ENCODE peak calls at places on chromosomes 5 and 9, in eight cellular contexts. F is upper lobe of left lung, N is spleen, H is HL-60, D is HepG2, M is GM23338, V is sigmoid colon, K is breast epithelium. S is an unnamed sample.

GRCh38 chr9:21796768-21797167 is 5.7 kb upstream of the MTAP start:
- DNase-seq in F (no peak), N (no peak), H (no peak), D (no peak), M (no peak), V (no peak), K (no peak), S (no peak)

GRCh38 chr9:70537084-70537483 is 122.6 kb upstream of the KLF9 start:
- DNase-seq in F (peak), N (no peak), H (no peak), D (no peak), M (no peak), V (no peak), K (no peak), S (no peak)

GRCh38 chr5:41510176-41510831 is at the start of gene PLCXD3:
- DNase-seq in F (peak), N (peak), H (no peak), D (no peak), M (peak), V (peak), K (no peak), S (peak)

GRCh38 chr5:135930949-135931295 is 23.9 kb downstream of the LECT2 start:
- DNase-seq in F (peak), N (no peak), H (no peak), D (no peak), M (peak), V (no peak), K (no peak), S (no peak)

GRCh38 chr5:54109931-54110330 is 200.4 kb downstream of the ARL15 start:
- DNase-seq in F (no peak), N (no peak), H (no peak), D (no peak), M (no peak), V (no peak), K (no peak), S (no peak)

GRCh38 chr5:141560141-141560540 is 58.7 kb downstream of the DIAPH1 start:
- DNase-seq in F (no peak), N (no peak), H (no peak), D (no peak), M (peak), V (no peak), K (no peak), S (no peak)

GRCh38 chr5:142222235-142222880 is 102.5 kb downstream of the SPRY4 start:
- DNase-seq in F (no peak), N (no peak), H (peak), D (no peak), M (no peak), V (no peak), K (no peak), S (no peak)

GRCh38 chr5:125023673-125024072 is 277.2 kb upstream of the ZNF608 start:
- DNase-seq in F (no peak), N (no peak), H (no peak), D (no peak), M (no peak), V (no peak), K (no peak), S (no peak)

GRCh38 chr9:22395585-22396205 is 50.9 kb upstream of the DMRTA1 start:
- DNase-seq in F (no peak), N (no peak), H (no peak), D (peak), M (no peak), V (no peak), K (no peak), S (no peak)

GRCh38 chr9:73269430-73270101 is 117.9 kb downstream of the ANXA1 start:
- DNase-seq in F (no peak), N (no peak), H (no peak), D (peak), M (peak), V (no peak), K (no peak), S (no peak)

GRCh38 chr5:10913846-10914245 is 152.8 kb upstream of the DAP start:
- DNase-seq in F (no peak), N (no peak), H (peak), D (peak), M (no peak), V (no peak), K (no peak), S (no peak)

GRCh38 chr9:133428579-133429215 is 6.5 kb downstream of the ADAMTS13 start:
- DNase-seq in F (peak), N (no peak), H (no peak), D (peak), M (peak), V (no peak), K (no peak), S (peak)

GRCh38 chr9:83219154-83219923 is 156.4 kb upstream of the RASEF start:
- DNase-seq in F (peak), N (peak), H (peak), D (peak), M (peak), V (peak), K (peak), S (peak)

GRCh38 chr9:133238272-133238850 is 29.3 kb upstream of the OBP2B start:
- DNase-seq in F (peak), N (peak), H (no peak), D (peak), M (peak), V (peak), K (peak), S (peak)

GRCh38 chr9:95091971-95092320 is 225.6 kb downstream of the FANCC start:
- DNase-seq in F (no peak), N (no peak), H (no peak), D (no peak), M (no peak), V (no peak), K (no peak), S (no peak)

GRCh38 chr9:137453643-137454081 is 5.5 kb downstream of the NSMF start:
- DNase-seq in F (peak), N (peak), H (peak), D (peak), M (peak), V (peak), K (peak), S (peak)

GRCh38 chr5:141560725-141561483 is 57.9 kb downstream of the DIAPH1 start:
- DNase-seq in F (no peak), N (no peak), H (no peak), D (peak), M (peak), V (peak), K (peak), S (peak)

GRCh38 chr5:54173251-54173650 is 137.1 kb downstream of the ARL15 start:
- DNase-seq in F (no peak), N (no peak), H (no peak), D (no peak), M (no peak), V (no peak), K (no peak), S (no peak)

GRCh38 chr5:31220968-31221367 is 27.5 kb downstream of the CDH6 start:
- DNase-seq in F (no peak), N (no peak), H (no peak), D (peak), M (no peak), V (no peak), K (no peak), S (peak)

GRCh38 chr9:109251776-109252106 is 69.1 kb downstream of the EPB41L4B start:
- DNase-seq in F (peak), N (no peak), H (no peak), D (no peak), M (no peak), V (no peak), K (no peak), S (no peak)

GRCh38 chr5:124735169-124735858 is 11.1 kb downstream of the ZNF608 start:
- DNase-seq in F (peak), N (no peak), H (no peak), D (no peak), M (peak), V (no peak), K (no peak), S (no peak)

GRCh38 chr9:97548819-97549540 is 47.5 kb downstream of the TMOD1 start:
- DNase-seq in F (no peak), N (no peak), H (no peak), D (no peak), M (no peak), V (no peak), K (no peak), S (no peak)

GRCh38 chr9:128114326-128115186 is 13.0 kb downstream of the PTGES2 start:
- DNase-seq in F (peak), N (peak), H (no peak), D (no peak), M (no peak), V (peak), K (no peak), S (peak)

GRCh38 chr5:73792687-73793320 is 166.8 kb downstream of the ARHGEF28 start:
- DNase-seq in F (no peak), N (peak), H (peak), D (peak), M (peak), V (peak), K (peak), S (peak)

GRCh38 chr5:180811623-180812119 is 9.1 kb upstream of the MGAT1 start:
- DNase-seq in F (no peak), N (no peak), H (no peak), D (no peak), M (no peak), V (peak), K (no peak), S (no peak)
- TF ChIP-seq POLR2AphosphoS5 in F (no peak), N (no peak), H (no peak), D (no peak), M (no peak), V (no peak), K (no peak), S (no peak)

GRCh38 chr9:130911254-130912049 is 14.8 kb upstream of the QRFP start:
- DNase-seq in F (peak), N (no peak), H (no peak), D (no peak), M (no peak), V (no peak), K (no peak), S (no peak)
- H3K4me3 ChIP-seq in F (no peak), N (no peak), H (no peak), D (no peak), M (no peak), V (no peak), K (no peak), S (no peak)

GRCh38 chr5:76790632-76791290 is 28.1 kb upstream of the F2RL1 start:
- DNase-seq in F (no peak), N (no peak), H (no peak), D (peak), M (no peak), V (no peak), K (no peak), S (no peak)
- TF ChIP-seq POLR2AphosphoS5 in F (peak), N (no peak), H (no peak), D (no peak), M (no peak), V (no peak), K (no peak), S (no peak)

DNA sequence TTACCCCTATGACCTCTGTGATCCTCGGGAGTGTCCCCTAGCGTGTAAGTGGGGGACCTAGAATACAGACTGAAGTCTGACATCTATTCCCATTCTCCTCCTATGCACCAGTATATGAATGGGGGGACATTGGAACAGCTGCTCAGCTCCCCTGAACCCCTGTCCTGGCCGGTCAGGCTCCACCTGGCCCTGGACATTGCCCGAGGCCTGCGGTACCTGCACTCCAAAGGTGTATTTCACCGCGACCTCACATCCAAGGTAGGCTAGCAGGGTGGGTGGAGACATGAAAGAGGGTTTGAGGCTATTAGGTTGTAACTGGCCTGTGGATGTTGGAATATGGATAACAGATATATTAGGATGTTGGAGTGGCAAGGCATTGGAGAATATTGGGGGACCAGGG is 1.7 kb downstream of the TESK1 start:
- DNase-seq in F (no peak), N (no peak), H (no peak), D (no peak), M (no peak), V (no peak), K (no peak), S (no peak)
- H3K4me3 ChIP-seq in F (no peak), N (no peak), H (no peak), D (no peak), M (peak), V (no peak), K (peak), S (no peak)

DNA sequence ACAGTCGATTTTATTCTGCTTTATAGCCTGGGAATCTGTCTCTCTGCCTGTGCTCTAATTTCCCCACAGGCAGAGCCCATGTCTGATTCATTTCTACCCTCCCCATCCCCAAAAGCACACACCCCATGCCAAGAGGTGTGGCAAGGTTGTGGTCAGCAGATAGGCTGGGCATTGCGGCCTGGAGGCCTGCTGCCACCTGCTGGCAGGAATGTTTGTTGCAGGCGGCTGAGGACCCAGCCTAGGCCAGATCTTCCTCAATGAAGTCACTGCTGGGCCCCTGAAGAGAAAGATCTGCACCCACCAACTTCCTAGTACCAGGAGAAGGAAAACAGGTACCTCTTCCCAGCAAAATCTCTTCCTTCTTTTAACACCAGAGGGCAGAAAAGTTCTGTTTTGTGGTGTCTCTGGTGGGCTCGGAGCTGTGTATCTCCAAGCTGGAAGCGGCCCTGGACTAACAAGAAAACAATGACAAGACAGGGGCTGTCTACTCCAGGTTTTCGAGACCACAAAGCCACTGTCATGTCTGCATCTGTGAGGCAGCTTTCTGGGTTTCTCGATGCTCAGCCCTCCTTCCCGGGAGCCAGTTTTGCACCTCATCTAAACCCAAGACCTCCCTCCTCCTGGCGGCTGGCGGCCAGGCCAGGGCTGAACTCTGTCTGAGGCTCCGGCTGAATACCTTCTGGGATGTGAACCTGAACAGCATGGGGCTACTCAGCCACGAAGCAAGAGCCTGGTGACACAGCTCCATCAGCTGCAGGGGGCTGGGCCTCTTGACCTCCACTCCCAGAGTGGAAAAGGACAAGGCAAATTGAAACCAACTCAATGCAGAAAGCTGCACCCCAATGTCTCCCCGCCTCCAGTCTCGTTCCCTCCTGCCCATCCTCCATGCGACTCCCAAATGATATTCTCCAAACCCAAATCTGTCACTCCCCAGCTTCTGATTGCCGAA is 4.9 kb downstream of the ANKS6 start:
- DNase-seq in F (peak), N (peak), H (peak), D (peak), M (peak), V (peak), K (peak), S (peak)
- TF ChIP-seq POLR2AphosphoS5 in F (peak), N (peak), H (no peak), D (no peak), M (no peak), V (no peak), K (peak), S (peak)

DNA sequence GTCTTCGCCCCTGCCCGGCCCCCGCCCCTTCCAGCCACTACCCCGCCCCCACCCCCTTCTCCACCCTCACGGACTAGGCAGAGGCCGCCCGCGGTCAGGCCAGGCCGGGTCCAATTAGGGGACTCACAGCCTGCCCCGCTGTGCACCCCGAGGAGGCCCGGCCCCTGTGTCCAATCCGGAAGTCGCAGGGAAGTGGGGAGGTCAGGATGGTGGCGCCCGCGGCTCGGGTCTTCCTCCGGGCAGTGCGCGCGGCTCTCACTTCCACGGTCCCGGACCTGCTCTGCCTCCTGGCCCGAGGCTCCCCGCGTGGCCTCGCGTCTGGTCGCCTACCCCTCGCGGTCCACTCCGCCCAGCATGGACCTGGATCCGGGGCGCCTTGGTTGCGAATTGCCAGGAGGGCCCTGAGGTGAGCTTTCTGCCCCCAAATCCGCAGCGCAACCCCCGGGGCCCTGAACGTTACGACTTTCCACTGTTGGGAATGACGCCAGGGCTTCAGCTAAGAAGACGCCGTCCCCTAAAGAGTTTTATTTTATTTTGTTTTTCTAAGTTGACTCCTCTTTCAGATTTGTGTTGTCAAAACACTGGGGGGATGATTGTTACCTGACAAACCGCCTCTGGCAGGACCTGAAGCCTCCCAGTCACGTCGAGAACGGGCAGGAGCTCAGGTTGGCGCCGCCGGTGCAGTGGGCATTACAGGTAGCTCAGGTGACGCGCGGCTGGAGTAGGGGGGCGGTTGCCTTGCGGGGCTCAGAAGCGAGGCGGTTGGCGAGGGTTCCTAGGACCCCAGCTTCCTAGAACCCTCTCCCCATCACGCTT is 790 bp upstream of the IRX2 start:
- DNase-seq in F (peak), N (no peak), H (no peak), D (no peak), M (peak), V (no peak), K (peak), S (peak)
- H3K4me3 ChIP-seq in F (peak), N (no peak), H (no peak), D (no peak), M (peak), V (peak), K (peak), S (peak)

DNA sequence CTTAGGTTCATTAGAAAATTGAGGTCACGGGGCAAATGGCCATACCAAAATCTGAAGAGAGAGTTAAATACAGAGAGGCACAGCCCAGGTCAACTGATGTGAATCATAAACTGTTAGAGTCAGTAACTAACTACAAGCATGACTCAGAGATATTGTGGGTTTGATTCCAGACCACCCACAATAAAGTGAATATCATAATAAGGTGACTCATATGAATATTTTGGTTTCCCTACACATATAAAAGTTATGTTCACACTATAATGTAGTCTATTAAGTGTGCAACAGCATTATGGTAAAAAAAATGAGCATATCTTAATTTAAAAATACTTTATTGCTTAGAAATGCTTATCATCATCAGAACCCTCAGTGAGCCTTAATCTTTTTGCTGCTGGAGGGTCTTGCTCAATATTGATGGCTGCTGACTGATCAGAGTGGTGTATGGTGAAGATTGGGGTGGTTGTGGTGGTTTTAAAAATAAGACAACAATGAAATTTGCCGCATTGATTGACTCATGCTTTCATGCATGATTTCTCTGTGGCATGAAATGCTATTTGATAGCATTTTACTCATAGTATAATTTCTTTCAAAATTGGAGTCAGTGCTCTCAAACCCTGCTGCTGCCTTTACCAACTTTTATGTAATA is 53.1 kb upstream of the EDIL3 start:
- DNase-seq in F (no peak), N (no peak), H (no peak), D (no peak), M (no peak), V (no peak), K (no peak), S (no peak)
- TF ChIP-seq POLR2AphosphoS5 in F (no peak), N (no peak), H (no peak), D (no peak), M (no peak), V (no peak), K (no peak), S (no peak)

GRCh38 chr5:170252109-170252508 is 19.3 kb downstream of the C5orf58 start:
- DNase-seq in F (no peak), N (no peak), H (no peak), D (no peak), M (no peak), V (no peak), K (no peak), S (no peak)

GRCh38 chr5:170250810-170251317 is 18.1 kb downstream of the C5orf58 start:
- DNase-seq in F (no peak), N (no peak), H (no peak), D (no peak), M (no peak), V (no peak), K (no peak), S (no peak)

GRCh38 chr5:170249360-170249759 is 16.6 kb downstream of the C5orf58 start:
- DNase-seq in F (no peak), N (no peak), H (no peak), D (no peak), M (no peak), V (no peak), K (no peak), S (no peak)

GRCh38 chr5:170252710-170253350 is 20.0 kb downstream of the C5orf58 start:
- DNase-seq in F (no peak), N (no peak), H (no peak), D (no peak), M (peak), V (no peak), K (no peak), S (no peak)

GRCh38 chr5:170251462-170251861 is 18.7 kb downstream of the C5orf58 start:
- DNase-seq in F (no peak), N (no peak), H (no peak), D (no peak), M (no peak), V (no peak), K (no peak), S (no peak)
- H3K4me3 ChIP-seq in F (no peak), N (no peak), H (no peak), D (no peak), M (no peak), V (no peak), K (no peak), S (no peak)

S was measured in stomach.